ENCODE peak calls at places on chromosomes 12 and 14, in nine cellular contexts. T is A549, R is K562, J is fibroblast of lung, V is mammary epithelial cell, P is lower lobe of right lung, H is breast epithelium, X is adipocyte, U is psoas muscle. O is an unnamed sample. For H3K4me1, the result is how much of the 10 kb centered on the place peaks cover.

GRCh38 chr14:90194706-90195105 is 61.6 kb upstream of the PSMC1 start:
- DNase-seq in X (no peak), J (no peak), H (no peak), V (peak), T (no peak), P (no peak), U (no peak), R (no peak), O (no peak)

GRCh38 chr12:82981150-82981549 is 294.4 kb downstream of the TMTC2 start:
- DNase-seq in T (no peak), P (no peak), U (no peak), X (peak), V (no peak), H (no peak), R (no peak), J (no peak), O (no peak)

GRCh38 chr12:4303750-4304149 is 17.3 kb upstream of the TIGAR start:
- DNase-seq in V (no peak), T (no peak), P (no peak), U (no peak), X (no peak), J (no peak), R (no peak), H (no peak), O (no peak)

GRCh38 chr12:107760207-107760816 is 625 bp downstream of the PRDM4 start:
- DNase-seq in X (peak), P (peak), J (peak), H (peak), U (no peak), R (peak), T (peak), V (peak), O (peak)

GRCh38 chr12:94699796-94700195 is 49.4 kb upstream of the TMCC3 start:
- DNase-seq in U (no peak), X (no peak), J (no peak), R (no peak), T (no peak), V (peak), P (no peak), H (no peak), O (no peak)

GRCh38 chr12:109120095-109120494 is 3.7 kb downstream of the ACACB start:
- DNase-seq in X (no peak), J (no peak), P (no peak), R (no peak), T (no peak), H (no peak), V (no peak), U (no peak), O (no peak)

GRCh38 chr14:52266179-52266578 is 1.3 kb upstream of the PTGDR start:
- DNase-seq in R (no peak), J (peak), P (no peak), H (no peak), V (peak), U (peak), X (peak), T (no peak), O (no peak)

GRCh38 chr14:31400031-31400638 is 20.2 kb downstream of the HEATR5A start:
- DNase-seq in X (no peak), P (no peak), V (no peak), H (no peak), J (no peak), T (no peak), U (no peak), R (no peak), O (no peak)

GRCh38 chr14:57323703-57324102 is 54.9 kb downstream of the AP5M1 start:
- DNase-seq in J (no peak), T (no peak), H (no peak), U (no peak), X (no peak), R (no peak), V (no peak), P (no peak), O (no peak)

GRCh38 chr14:51869426-51870113 is 9.2 kb downstream of the GNG2 start:
- DNase-seq in H (no peak), P (no peak), U (no peak), J (no peak), X (no peak), V (no peak), T (no peak), R (no peak), O (no peak)

GRCh38 chr12:64256166-64256800 is 34.2 kb upstream of the KICS2 start:
- DNase-seq in X (peak), J (peak), U (no peak), R (peak), T (no peak), H (no peak), P (no peak), V (peak), O (no peak)

GRCh38 chr14:46384611-46385010 is 267.0 kb downstream of the RPL10L start:
- DNase-seq in V (no peak), H (no peak), P (no peak), J (no peak), R (no peak), T (no peak), U (no peak), X (no peak), O (no peak)

GRCh38 chr14:87260460-87260859 is 732.5 kb downstream of the GALC start:
- DNase-seq in H (no peak), U (no peak), R (no peak), T (no peak), V (no peak), J (no peak), P (no peak), X (no peak), O (no peak)

GRCh38 chr12:91685917-91686316 is 459.7 kb downstream of the BTG1 start:
- DNase-seq in H (no peak), X (no peak), V (peak), J (peak), P (no peak), U (no peak), R (no peak), T (peak), O (no peak)

GRCh38 chr14:89618309-89618708 is 201.3 kb upstream of the FOXN3 start:
- DNase-seq in X (peak), J (peak), H (no peak), U (no peak), P (no peak), V (no peak), T (no peak), R (no peak), O (peak)

GRCh38 chr12:25615119-25615518 is 62.0 kb upstream of the LMNTD1 start:
- DNase-seq in X (peak), J (peak), U (no peak), H (no peak), T (no peak), P (no peak), V (peak), R (peak), O (no peak)

GRCh38 chr12:131675126-131676080 is 35.5 kb upstream of the SFSWAP start:
- DNase-seq in P (no peak), U (no peak), T (no peak), J (no peak), R (no peak), V (no peak), H (no peak), X (no peak), O (no peak)

GRCh38 chr14:59107819-59108218 is 80.6 kb upstream of the DAAM1 start:
- DNase-seq in U (peak), J (no peak), X (no peak), H (no peak), P (no peak), R (no peak), T (no peak), V (no peak), O (no peak)

GRCh38 chr14:73289729-73290128 is 52.4 kb downstream of the PAPLN start:
- DNase-seq in U (no peak), X (peak), R (no peak), J (peak), V (no peak), P (no peak), H (no peak), T (no peak), O (no peak)

GRCh38 chr12:52038447-52038846 is 12.8 kb upstream of the NR4A1 start:
- DNase-seq in T (no peak), P (no peak), H (no peak), X (no peak), U (no peak), R (no peak), J (no peak), V (no peak), O (no peak)

GRCh38 chr12:52036587-52037171 is 14.6 kb upstream of the NR4A1 start:
- DNase-seq in U (peak), P (peak), J (peak), T (peak), R (peak), X (peak), V (peak), H (peak), O (peak)

GRCh38 chr12:52037248-52037861 is 13.9 kb upstream of the NR4A1 start:
- DNase-seq in T (no peak), R (no peak), U (peak), H (peak), P (peak), J (peak), V (no peak), X (peak), O (no peak)

GRCh38 chr12:52033506-52034258 is 17.6 kb upstream of the NR4A1 start:
- DNase-seq in H (no peak), J (no peak), X (no peak), R (no peak), T (no peak), U (no peak), P (no peak), V (no peak), O (no peak)

DNA sequence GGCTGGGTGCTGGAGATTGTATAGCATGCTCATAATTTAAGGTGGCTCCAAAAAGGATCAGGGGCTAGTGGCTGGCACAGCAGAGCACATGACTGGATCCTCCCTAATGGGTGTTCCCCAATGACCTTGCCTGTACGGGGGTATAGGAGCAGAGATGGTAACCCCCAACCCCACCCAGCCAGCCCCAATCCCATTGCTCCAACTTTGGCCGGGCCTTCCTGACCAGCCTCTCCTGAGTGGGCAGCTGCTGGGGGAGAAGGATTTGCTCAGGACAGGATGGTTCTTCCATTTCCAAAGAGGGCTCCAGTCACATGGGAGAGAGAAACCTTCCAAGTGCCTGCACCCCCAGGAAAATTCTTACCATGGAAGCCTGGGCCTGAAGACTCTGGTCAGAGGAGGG is 15.3 kb upstream of the NR4A1 start:
- DNase-seq in V (no peak), T (no peak), J (no peak), R (no peak), U (no peak), X (no peak), P (no peak), H (no peak), O (no peak)
- H3K4me1 ChIP-seq in V (under half), T (under half), J (under half), R (under half), U (under half), X (under half), P (under half), H (under half), O (under half)

GRCh38 chr14:75430106-75430505 is 2.3 kb downstream of the JDP2 start:
- DNase-seq in U (peak), P (peak), X (peak), V (no peak), H (no peak), R (no peak), T (no peak), J (peak), O (peak)
- H3K4me3 ChIP-seq in U (peak), P (peak), X (peak), V (no peak), H (peak), R (no peak), T (peak), J (peak), O (no peak)

GRCh38 chr14:61406198-61406597 is 84.8 kb downstream of the PRKCH start:
- DNase-seq in J (no peak), T (no peak), H (no peak), U (no peak), X (no peak), R (no peak), P (no peak), V (no peak), O (no peak)
- H3K4me1 ChIP-seq in J (under half), T (under half), H (under half), U (under half), X (under half), R (under half), P (under half), V (under half), O (under half)

GRCh38 chr12:87280893-87281292 is 748.3 kb downstream of the C12orf50 start:
- DNase-seq in J (no peak), P (no peak), U (no peak), T (no peak), R (no peak), V (no peak), X (no peak), H (no peak), O (no peak)
- H3K4me3 ChIP-seq in J (no peak), P (no peak), U (no peak), T (no peak), R (no peak), V (no peak), X (no peak), H (no peak), O (no peak)

DNA sequence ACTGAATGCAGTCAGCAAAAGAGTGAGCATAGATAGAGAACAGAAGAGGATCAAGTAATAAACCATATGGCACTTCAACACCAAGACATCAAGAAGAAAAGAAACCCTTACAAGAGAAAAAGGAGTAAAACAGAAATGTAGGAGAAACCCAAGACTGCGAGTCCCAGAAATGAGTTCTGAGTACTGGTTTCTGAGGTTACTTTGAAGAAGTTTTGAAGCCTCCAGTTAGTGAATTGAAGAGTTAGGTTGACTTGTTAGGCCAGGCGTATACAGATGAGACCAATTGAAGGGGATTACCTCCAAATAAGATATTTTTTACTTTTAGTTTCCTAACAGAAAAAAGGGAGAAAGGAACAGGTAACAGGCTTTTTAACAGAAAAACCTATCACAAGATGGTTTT is 162.2 kb upstream of the SSTR1 start:
- DNase-seq in V (no peak), P (no peak), X (no peak), U (no peak), J (no peak), H (no peak), R (no peak), T (no peak), O (no peak)
- H3K4me1 ChIP-seq in V (under half), P (under half), X (under half), U (under half), J (under half), H (under half), R (under half), T (under half), O (under half)

GRCh38 chr12:93597608-93598007 is 25.1 kb downstream of the SOCS2 start:
- DNase-seq in P (no peak), V (no peak), R (no peak), J (no peak), X (no peak), H (no peak), T (no peak), U (no peak), O (no peak)

GRCh38 chr12:93592641-93593396 is 20.3 kb downstream of the SOCS2 start:
- DNase-seq in V (no peak), R (no peak), P (no peak), T (no peak), H (no peak), J (no peak), U (no peak), X (no peak), O (no peak)

GRCh38 chr12:93593833-93594232 is 21.4 kb downstream of the SOCS2 start:
- DNase-seq in T (no peak), P (no peak), R (no peak), U (no peak), J (no peak), X (no peak), H (no peak), V (no peak), O (no peak)

GRCh38 chr12:93595336-93595735 is 22.9 kb downstream of the SOCS2 start:
- DNase-seq in V (no peak), J (no peak), T (no peak), R (no peak), P (no peak), U (no peak), H (no peak), X (no peak), O (no peak)

DNA sequence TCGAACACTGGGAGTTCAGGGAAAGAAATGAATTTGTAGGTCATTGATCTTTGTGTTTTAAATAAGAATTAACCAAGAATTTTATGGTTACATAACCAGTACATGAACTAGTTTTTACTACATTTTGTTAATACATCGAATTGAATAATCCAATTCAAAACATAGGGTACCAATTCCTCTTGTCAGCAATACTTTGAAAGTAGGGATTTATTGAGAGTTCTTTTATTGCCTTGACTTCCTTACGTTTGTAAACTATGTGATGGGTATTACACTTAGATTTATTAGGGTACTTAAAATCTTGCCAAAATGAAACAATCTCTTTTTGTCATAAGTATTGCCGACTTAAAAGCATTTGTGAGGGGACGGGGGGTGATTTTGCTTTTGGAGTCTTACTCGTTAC is 22.3 kb downstream of the SOCS2 start:
- DNase-seq in H (no peak), T (no peak), V (no peak), R (no peak), P (no peak), J (no peak), X (no peak), U (no peak), O (no peak)
- H3K4me3 ChIP-seq in H (no peak), T (no peak), V (no peak), R (peak), P (peak), J (peak), X (no peak), U (peak), O (no peak)

DNA sequence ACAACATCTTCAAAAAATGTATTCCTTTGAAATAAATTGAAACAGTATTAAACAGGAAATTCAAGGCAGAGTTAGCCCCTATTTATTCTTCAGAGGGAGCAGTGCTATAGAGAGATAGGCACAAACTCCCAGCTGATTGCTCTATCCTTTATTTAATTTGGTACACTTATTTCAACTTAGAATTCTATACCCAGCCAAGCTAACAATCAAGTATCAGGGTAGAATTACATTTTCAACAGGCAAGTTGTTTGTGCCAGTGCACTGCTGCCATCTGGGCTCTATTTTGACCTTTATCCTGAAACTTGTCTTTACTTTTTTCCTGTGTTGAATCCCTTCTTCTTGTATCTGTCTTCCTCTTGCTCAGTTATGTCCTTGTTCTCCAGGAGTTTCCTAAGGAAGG is 159.2 kb downstream of the STXBP6 start:
- DNase-seq in J (no peak), V (no peak), P (no peak), T (no peak), R (no peak), U (no peak), H (no peak), X (no peak), O (no peak)
- H3K4me1 ChIP-seq in J (under half), V (under half), P (under half), T (under half), R (under half), U (under half), H (under half), X (under half), O (under half)

GRCh38 chr14:102923201-102923919 is 897 bp downstream of the AMN start:
- DNase-seq in R (no peak), J (no peak), T (no peak), H (no peak), U (no peak), V (no peak), X (peak), P (peak), O (no peak)
- H3K4me3 ChIP-seq in R (peak), J (no peak), T (peak), H (peak), U (peak), V (peak), X (peak), P (peak), O (peak)

GRCh38 chr14:63393002-63393401 is 74.3 kb upstream of the GPHB5 start:
- DNase-seq in R (no peak), P (no peak), U (no peak), X (no peak), V (no peak), T (no peak), J (no peak), H (no peak), O (no peak)
- H3K4me1 ChIP-seq in R (under half), P (under half), U (under half), X (under half), V (under half), T (under half), J (under half), H (under half), O (under half)